ENCODE peak calls at places on chromosomes 5 and 9, in ten cellular contexts. One of them, this sample, is unnamed.
A peak's percentile ranks its signal among the peaks of the same experiment; 100 is the strongest.

GRCh38 chr5:109191153-109191558 is 218.6 kb downstream of the PJA2 start:
- DNase-seq in CD8-positive, alpha-beta memory T cell: no peak
- DNase-seq in left ventricle myocardium inferior: no peak
- DNase-seq in neural progenitor cell: no peak
- DNase-seq in HCT116: peak; percentile 64
- DNase-seq in colonic mucosa: peak; percentile 39
- DNase-seq in sigmoid colon: no peak
- DNase-seq in tibial artery: peak; percentile 23
- DNase-seq in cardiac muscle cell: no peak
- DNase-seq in uterus: no peak
- DNase-seq in this sample: no peak

GRCh38 chr9:71748280-71748743 is 20.0 kb downstream of the CEMIP2 start:
- DNase-seq in CD8-positive, alpha-beta memory T cell: no peak
- DNase-seq in left ventricle myocardium inferior: no peak
- DNase-seq in neural progenitor cell: no peak
- DNase-seq in HCT116: no peak
- DNase-seq in colonic mucosa: no peak
- DNase-seq in sigmoid colon: no peak
- DNase-seq in tibial artery: no peak
- DNase-seq in cardiac muscle cell: no peak
- DNase-seq in uterus: no peak
- DNase-seq in this sample: no peak

GRCh38 chr9:35341585-35341984 is 148.3 kb upstream of the RUSC2 start:
- DNase-seq in CD8-positive, alpha-beta memory T cell: no peak
- DNase-seq in left ventricle myocardium inferior: peak; percentile 66
- DNase-seq in neural progenitor cell: no peak
- DNase-seq in HCT116: no peak
- DNase-seq in colonic mucosa: no peak
- DNase-seq in sigmoid colon: peak; percentile 66
- DNase-seq in tibial artery: peak; percentile 65
- DNase-seq in cardiac muscle cell: peak; percentile 49
- DNase-seq in uterus: peak; percentile 21
- DNase-seq in this sample: no peak

GRCh38 chr9:132670816-132671371 is 630 bp downstream of the GTF3C4 start:
- DNase-seq in CD8-positive, alpha-beta memory T cell: peak; percentile 64
- DNase-seq in left ventricle myocardium inferior: no peak
- DNase-seq in neural progenitor cell: peak; percentile 79
- DNase-seq in HCT116: no peak
- DNase-seq in colonic mucosa: peak; percentile 37
- DNase-seq in sigmoid colon: peak; percentile 70
- DNase-seq in tibial artery: peak; percentile 28
- DNase-seq in cardiac muscle cell: peak; percentile 23
- DNase-seq in uterus: peak; percentile 22
- DNase-seq in this sample: peak; percentile 53

GRCh38 chr9:14313378-14313940 is 482 bp downstream of the NFIB start:
- DNase-seq in CD8-positive, alpha-beta memory T cell: no peak
- DNase-seq in left ventricle myocardium inferior: no peak
- DNase-seq in neural progenitor cell: peak; percentile 56
- DNase-seq in HCT116: no peak
- DNase-seq in colonic mucosa: peak; percentile 43
- DNase-seq in sigmoid colon: no peak
- DNase-seq in tibial artery: peak; percentile 27
- DNase-seq in cardiac muscle cell: peak; percentile 68
- DNase-seq in uterus: no peak
- DNase-seq in this sample: peak; percentile 43

GRCh38 chr5:178849316-178849715 is 10.4 kb upstream of the ZNF354B start:
- DNase-seq in CD8-positive, alpha-beta memory T cell: no peak
- DNase-seq in left ventricle myocardium inferior: no peak
- DNase-seq in neural progenitor cell: no peak
- DNase-seq in HCT116: no peak
- DNase-seq in colonic mucosa: no peak
- DNase-seq in sigmoid colon: no peak
- DNase-seq in tibial artery: no peak
- DNase-seq in cardiac muscle cell: no peak
- DNase-seq in uterus: no peak
- DNase-seq in this sample: no peak

GRCh38 chr5:119302449-119302848 is 53.4 kb upstream of the TNFAIP8 start:
- DNase-seq in CD8-positive, alpha-beta memory T cell: no peak
- DNase-seq in left ventricle myocardium inferior: no peak
- DNase-seq in neural progenitor cell: no peak
- DNase-seq in HCT116: no peak
- DNase-seq in colonic mucosa: no peak
- DNase-seq in sigmoid colon: no peak
- DNase-seq in tibial artery: no peak
- DNase-seq in cardiac muscle cell: no peak
- DNase-seq in uterus: no peak
- DNase-seq in this sample: no peak

GRCh38 chr5:16946725-16947124 is 10.6 kb upstream of the MYO10 start:
- DNase-seq in CD8-positive, alpha-beta memory T cell: no peak
- DNase-seq in left ventricle myocardium inferior: no peak
- DNase-seq in neural progenitor cell: no peak
- DNase-seq in HCT116: no peak
- DNase-seq in colonic mucosa: no peak
- DNase-seq in sigmoid colon: no peak
- DNase-seq in tibial artery: no peak
- DNase-seq in cardiac muscle cell: no peak
- DNase-seq in uterus: no peak
- DNase-seq in this sample: no peak

GRCh38 chr9:4068914-4069313 is 231.0 kb downstream of the GLIS3 start:
- DNase-seq in CD8-positive, alpha-beta memory T cell: no peak
- DNase-seq in left ventricle myocardium inferior: no peak
- DNase-seq in neural progenitor cell: no peak
- DNase-seq in HCT116: no peak
- DNase-seq in colonic mucosa: no peak
- DNase-seq in sigmoid colon: no peak
- DNase-seq in tibial artery: no peak
- DNase-seq in cardiac muscle cell: no peak
- DNase-seq in uterus: no peak
- DNase-seq in this sample: no peak

GRCh38 chr9:71816782-71817549 is 48.7 kb upstream of the CEMIP2 start:
- DNase-seq in CD8-positive, alpha-beta memory T cell: no peak
- DNase-seq in left ventricle myocardium inferior: no peak
- DNase-seq in neural progenitor cell: peak; percentile 7
- DNase-seq in HCT116: no peak
- DNase-seq in colonic mucosa: no peak
- DNase-seq in sigmoid colon: no peak
- DNase-seq in tibial artery: no peak
- DNase-seq in cardiac muscle cell: no peak
- DNase-seq in uterus: no peak
- DNase-seq in this sample: peak; percentile 53

GRCh38 chr9:6230037-6230778 is 14.6 kb downstream of the IL33 start:
- DNase-seq in CD8-positive, alpha-beta memory T cell: no peak
- DNase-seq in left ventricle myocardium inferior: no peak
- DNase-seq in neural progenitor cell: no peak
- DNase-seq in HCT116: no peak
- DNase-seq in colonic mucosa: no peak
- DNase-seq in sigmoid colon: no peak
- DNase-seq in tibial artery: no peak
- DNase-seq in cardiac muscle cell: no peak
- DNase-seq in uterus: no peak
- DNase-seq in this sample: no peak

GRCh38 chr9:73093740-73094379 is 57.8 kb upstream of the ANXA1 start:
- DNase-seq in CD8-positive, alpha-beta memory T cell: no peak
- DNase-seq in left ventricle myocardium inferior: no peak
- DNase-seq in neural progenitor cell: no peak
- DNase-seq in HCT116: no peak
- DNase-seq in colonic mucosa: no peak
- DNase-seq in sigmoid colon: no peak
- DNase-seq in tibial artery: no peak
- DNase-seq in cardiac muscle cell: no peak
- DNase-seq in uterus: no peak
- DNase-seq in this sample: no peak
- H3K4me3 ChIP-seq in CD8-positive, alpha-beta memory T cell: no peak overlapping the region
- H3K4me3 ChIP-seq in left ventricle myocardium inferior: peak overlapping the region; percentile 34
- H3K4me3 ChIP-seq in neural progenitor cell: no peak overlapping the region
- H3K4me3 ChIP-seq in HCT116: no peak overlapping the region
- H3K4me3 ChIP-seq in colonic mucosa: no peak overlapping the region
- H3K4me3 ChIP-seq in sigmoid colon: no peak overlapping the region
- H3K4me3 ChIP-seq in tibial artery: peak overlapping the region; percentile 37
- H3K4me3 ChIP-seq in cardiac muscle cell: no peak overlapping the region
- H3K4me3 ChIP-seq in uterus: no peak overlapping the region
- H3K4me3 ChIP-seq in this sample: peak overlapping the region; percentile 9

GRCh38 chr5:14737309-14737708 is 72.8 kb downstream of the OTULIN start:
- DNase-seq in CD8-positive, alpha-beta memory T cell: no peak
- DNase-seq in left ventricle myocardium inferior: no peak
- DNase-seq in neural progenitor cell: no peak
- DNase-seq in HCT116: no peak
- DNase-seq in colonic mucosa: no peak
- DNase-seq in sigmoid colon: no peak
- DNase-seq in tibial artery: no peak
- DNase-seq in cardiac muscle cell: no peak
- DNase-seq in uterus: no peak
- DNase-seq in this sample: no peak

GRCh38 chr5:14738050-14738449 is 73.5 kb downstream of the OTULIN start:
- DNase-seq in CD8-positive, alpha-beta memory T cell: no peak
- DNase-seq in left ventricle myocardium inferior: no peak
- DNase-seq in neural progenitor cell: no peak
- DNase-seq in HCT116: no peak
- DNase-seq in colonic mucosa: no peak
- DNase-seq in sigmoid colon: no peak
- DNase-seq in tibial artery: no peak
- DNase-seq in cardiac muscle cell: no peak
- DNase-seq in uterus: no peak
- DNase-seq in this sample: no peak

GRCh38 chr5:14741131-14741530 is 76.6 kb downstream of the OTULIN start:
- DNase-seq in CD8-positive, alpha-beta memory T cell: no peak
- DNase-seq in left ventricle myocardium inferior: no peak
- DNase-seq in neural progenitor cell: no peak
- DNase-seq in HCT116: no peak
- DNase-seq in colonic mucosa: no peak
- DNase-seq in sigmoid colon: no peak
- DNase-seq in tibial artery: no peak
- DNase-seq in cardiac muscle cell: no peak
- DNase-seq in uterus: no peak
- DNase-seq in this sample: no peak

GRCh38 chr5:14739961-14740360 is 75.4 kb downstream of the OTULIN start:
- DNase-seq in CD8-positive, alpha-beta memory T cell: no peak
- DNase-seq in left ventricle myocardium inferior: no peak
- DNase-seq in neural progenitor cell: no peak
- DNase-seq in HCT116: no peak
- DNase-seq in colonic mucosa: no peak
- DNase-seq in sigmoid colon: no peak
- DNase-seq in tibial artery: no peak
- DNase-seq in cardiac muscle cell: no peak
- DNase-seq in uterus: no peak
- DNase-seq in this sample: no peak

DNA sequence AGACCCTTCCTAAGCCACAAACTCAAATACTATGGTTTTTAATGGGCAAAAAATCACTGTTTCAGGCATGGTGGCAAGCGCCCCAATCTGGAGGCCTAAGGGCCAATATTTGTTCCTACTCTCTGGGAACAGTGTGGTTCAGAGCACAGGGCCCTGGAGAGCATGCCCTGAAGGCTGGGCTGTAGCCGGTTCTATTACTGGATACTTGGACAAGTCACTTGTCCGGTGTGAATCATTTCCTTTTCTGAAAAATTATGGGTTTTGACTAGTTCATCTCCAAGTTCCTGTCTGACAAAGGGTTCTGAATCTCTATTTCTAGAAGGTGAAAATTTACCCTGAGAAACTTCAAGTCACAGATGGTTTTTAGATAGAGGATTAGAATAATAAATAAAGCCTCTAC is 75.0 kb downstream of the OTULIN start:
- DNase-seq in CD8-positive, alpha-beta memory T cell: no peak
- DNase-seq in left ventricle myocardium inferior: no peak
- DNase-seq in neural progenitor cell: no peak
- DNase-seq in HCT116: no peak
- DNase-seq in colonic mucosa: no peak
- DNase-seq in sigmoid colon: no peak
- DNase-seq in tibial artery: peak; percentile 57
- DNase-seq in cardiac muscle cell: no peak
- DNase-seq in uterus: no peak
- DNase-seq in this sample: no peak
- H3K36me3 ChIP-seq in CD8-positive, alpha-beta memory T cell: peaks cover 26% of the 10 kb centered on the region
- H3K36me3 ChIP-seq in left ventricle myocardium inferior: peaks cover 37% of the 10 kb centered on the region
- H3K36me3 ChIP-seq in neural progenitor cell: no peaks in the 10 kb centered on the region
- H3K36me3 ChIP-seq in HCT116: no peaks in the 10 kb centered on the region
- H3K36me3 ChIP-seq in colonic mucosa: no peaks in the 10 kb centered on the region
- H3K36me3 ChIP-seq in sigmoid colon: peaks cover 8% of the 10 kb centered on the region
- H3K36me3 ChIP-seq in tibial artery: peaks cover 35% of the 10 kb centered on the region
- H3K36me3 ChIP-seq in cardiac muscle cell: no peaks in the 10 kb centered on the region
- H3K36me3 ChIP-seq in uterus: no peaks in the 10 kb centered on the region
- H3K36me3 ChIP-seq in this sample: no peaks in the 10 kb centered on the region

GRCh38 chr9:36987891-36988290 is 46.2 kb downstream of the PAX5 start:
- DNase-seq in CD8-positive, alpha-beta memory T cell: no peak
- DNase-seq in left ventricle myocardium inferior: no peak
- DNase-seq in neural progenitor cell: peak; percentile 17
- DNase-seq in HCT116: no peak
- DNase-seq in colonic mucosa: no peak
- DNase-seq in sigmoid colon: no peak
- DNase-seq in tibial artery: no peak
- DNase-seq in cardiac muscle cell: no peak
- DNase-seq in uterus: no peak
- DNase-seq in this sample: no peak
- H3K27me3 ChIP-seq in CD8-positive, alpha-beta memory T cell: peaks cover 29% of the 10 kb centered on the region
- H3K27me3 ChIP-seq in left ventricle myocardium inferior: peaks cover 100% of the 10 kb centered on the region
- H3K27me3 ChIP-seq in neural progenitor cell: peaks cover 99% of the 10 kb centered on the region
- H3K27me3 ChIP-seq in HCT116: no peaks in the 10 kb centered on the region
- H3K27me3 ChIP-seq in colonic mucosa: peaks cover 37% of the 10 kb centered on the region
- H3K27me3 ChIP-seq in sigmoid colon: peaks cover 32% of the 10 kb centered on the region
- H3K27me3 ChIP-seq in tibial artery: peaks cover 68% of the 10 kb centered on the region
- H3K27me3 ChIP-seq in cardiac muscle cell: peaks cover 96% of the 10 kb centered on the region
- H3K27me3 ChIP-seq in uterus: peaks cover 32% of the 10 kb centered on the region
- H3K27me3 ChIP-seq in this sample: no peaks in the 10 kb centered on the region

GRCh38 chr5:111755942-111756353 is 1.0 kb downstream of the NREP start:
- DNase-seq in CD8-positive, alpha-beta memory T cell: no peak
- DNase-seq in left ventricle myocardium inferior: no peak
- DNase-seq in neural progenitor cell: peak; percentile 34
- DNase-seq in HCT116: no peak
- DNase-seq in colonic mucosa: no peak
- DNase-seq in sigmoid colon: no peak
- DNase-seq in tibial artery: no peak
- DNase-seq in cardiac muscle cell: peak; percentile 71
- DNase-seq in uterus: no peak
- DNase-seq in this sample: no peak

GRCh38 chr5:111756701-111757581 is at the start of gene NREP:
- DNase-seq in CD8-positive, alpha-beta memory T cell: no peak
- DNase-seq in left ventricle myocardium inferior: peak; percentile 93
- DNase-seq in neural progenitor cell: peak; percentile 93
- DNase-seq in HCT116: peak; percentile 71
- DNase-seq in colonic mucosa: peak; percentile 82
- DNase-seq in sigmoid colon: peak; percentile 96
- DNase-seq in tibial artery: peak; percentile 85
- DNase-seq in cardiac muscle cell: peak; percentile 94
- DNase-seq in uterus: peak; percentile 88
- DNase-seq in this sample: peak; percentile 96

GRCh38 chr5:111752426-111752965 is 4.5 kb downstream of the NREP start:
- DNase-seq in CD8-positive, alpha-beta memory T cell: no peak
- DNase-seq in left ventricle myocardium inferior: no peak
- DNase-seq in neural progenitor cell: no peak
- DNase-seq in HCT116: no peak
- DNase-seq in colonic mucosa: no peak
- DNase-seq in sigmoid colon: no peak
- DNase-seq in tibial artery: no peak
- DNase-seq in cardiac muscle cell: no peak
- DNase-seq in uterus: no peak
- DNase-seq in this sample: no peak

GRCh38 chr5:111755264-111755941 is 1.6 kb downstream of the NREP start:
- DNase-seq in CD8-positive, alpha-beta memory T cell: no peak
- DNase-seq in left ventricle myocardium inferior: no peak
- DNase-seq in neural progenitor cell: no peak
- DNase-seq in HCT116: no peak
- DNase-seq in colonic mucosa: no peak
- DNase-seq in sigmoid colon: no peak
- DNase-seq in tibial artery: no peak
- DNase-seq in cardiac muscle cell: no peak
- DNase-seq in uterus: no peak
- DNase-seq in this sample: no peak

GRCh38 chr5:111754190-111754589 is 2.8 kb downstream of the NREP start:
- DNase-seq in CD8-positive, alpha-beta memory T cell: no peak
- DNase-seq in left ventricle myocardium inferior: no peak
- DNase-seq in neural progenitor cell: no peak
- DNase-seq in HCT116: no peak
- DNase-seq in colonic mucosa: no peak
- DNase-seq in sigmoid colon: no peak
- DNase-seq in tibial artery: no peak
- DNase-seq in cardiac muscle cell: no peak
- DNase-seq in uterus: no peak
- DNase-seq in this sample: no peak
- H3K4me3 ChIP-seq in CD8-positive, alpha-beta memory T cell: no peak overlapping the region
- H3K4me3 ChIP-seq in left ventricle myocardium inferior: peak overlapping the region; percentile 80
- H3K4me3 ChIP-seq in neural progenitor cell: peak overlapping the region; percentile 99
- H3K4me3 ChIP-seq in HCT116: no peak overlapping the region
- H3K4me3 ChIP-seq in colonic mucosa: no peak overlapping the region
- H3K4me3 ChIP-seq in sigmoid colon: no peak overlapping the region
- H3K4me3 ChIP-seq in tibial artery: no peak overlapping the region
- H3K4me3 ChIP-seq in cardiac muscle cell: peak overlapping the region; percentile 85
- H3K4me3 ChIP-seq in uterus: no peak overlapping the region
- H3K4me3 ChIP-seq in this sample: no peak overlapping the region